ENCODE peak calls at places on chromosome 12, in five cellular contexts. A is midbrain; V is DMS153; D is brain microvascular endothelial cell; P is activated CD8-positive, alpha-beta T cell treated with anti-CD3 and anti-CD28 coated beads, Interleukin-2, amount 10 ng/mL, durations not matched to agents 7 days and 5 days. T is an unnamed sample.

GRCh38 chr12:30813741-30814687 is 59.3 kb upstream of the CAPRIN2 start:
- DNase-seq in A (no peak), V (no peak), D (no peak), P (no peak), T (no peak)

GRCh38 chr12:94875525-94875924 is 128.0 kb downstream of the NDUFA12 start:
- DNase-seq in A (no peak), V (peak), D (no peak), P (peak), T (peak)

GRCh38 chr12:120625557-120626419 is 14.6 kb upstream of the CABP1 start:
- DNase-seq in A (no peak), V (no peak), D (no peak), P (peak), T (no peak)

GRCh38 chr12:67758119-67758873 is 109.8 kb downstream of the DYRK2 start:
- DNase-seq in A (no peak), V (no peak), D (no peak), P (no peak), T (no peak)

GRCh38 chr12:100851637-100852036 is 57.1 kb downstream of the ANO4 start:
- DNase-seq in A (no peak), V (no peak), D (no peak), P (no peak), T (no peak)

GRCh38 chr12:79933580-79934264 is 1.2 kb downstream of the PPP1R12A start:
- DNase-seq in A (peak), V (no peak), D (peak), P (peak), T (no peak)

GRCh38 chr12:107178776-107179175 is 85.4 kb upstream of the CRY1 start:
- DNase-seq in A (no peak), V (no peak), D (no peak), P (peak), T (no peak)

GRCh38 chr12:132455565-132455964 is 34.4 kb upstream of the FBRSL1 start:
- DNase-seq in A (no peak), V (no peak), D (no peak), P (no peak), T (no peak)

GRCh38 chr12:52403561-52403960 is 2.6 kb downstream of the KRT82 start:
- DNase-seq in A (no peak), V (no peak), D (no peak), P (no peak), T (no peak)

GRCh38 chr12:92369643-92370042 is 224.0 kb upstream of the BTG1 start:
- DNase-seq in A (no peak), V (no peak), D (no peak), P (no peak), T (no peak)

GRCh38 chr12:57416039-57416996 is 14.5 kb downstream of the R3HDM2 start:
- DNase-seq in A (no peak), V (no peak), D (no peak), P (no peak), T (no peak)

GRCh38 chr12:6233121-6233971 is 33.1 kb downstream of the CD9 start:
- DNase-seq in A (peak), V (no peak), D (no peak), P (peak), T (no peak)

GRCh38 chr12:30979371-30980259 is 53.1 kb downstream of the TSPAN11 start:
- DNase-seq in A (no peak), V (no peak), D (no peak), P (no peak), T (no peak)

GRCh38 chr12:111598637-111599458 is at the start of gene ATXN2:
- DNase-seq in A (peak), V (peak), D (no peak), P (peak), T (no peak)

T was measured in SHP77 treated with DMSO at 0.1 percent for 48 hours.